ENCODE peak calls at places on chromosomes 16 and 17, in five cellular contexts. R, L, P, T and H are unnamed samples.
A peak's percentile ranks its signal among the peaks of the same experiment; 100 is the strongest.

GRCh38 chr17:57288753-57289121 is 32.4 kb downstream of the MSI2 start:
- DNase-seq in R (no peak), L (no peak), P (no peak), T (no peak), H (no peak)

GRCh38 chr17:34741967-34742366 is 162.6 kb downstream of the TMEM132E start:
- DNase-seq in R (no peak), L (no peak), P (no peak), T (no peak), H (no peak)

GRCh38 chr17:48259710-48260291 is 152.2 kb downstream of the SNX11 start:
- DNase-seq in R (peak; percentile 41), L (no peak), P (no peak), T (peak; percentile 16), H (no peak)

GRCh38 chr17:45873728-45874127 is 20.6 kb upstream of the MAPT start:
- DNase-seq in R (no peak), L (no peak), P (no peak), T (no peak), H (peak; percentile 30)

GRCh38 chr16:57128787-57129389 is 36.5 kb downstream of the CPNE2 start:
- DNase-seq in R (no peak), L (no peak), P (no peak), T (no peak), H (no peak)

GRCh38 chr16:2163211-2163881 is 7.8 kb downstream of the TRAF7 start:
- DNase-seq in R (no peak), L (no peak), P (no peak), T (peak; percentile 24), H (no peak)

GRCh38 chr16:84929421-84930297 is 81.7 kb downstream of the ZDHHC7 start:
- DNase-seq in R (no peak), L (no peak), P (no peak), T (no peak), H (no peak)

GRCh38 chr17:40346061-40346767 is 18.3 kb downstream of the GJD3 start:
- DNase-seq in R (no peak), L (no peak), P (peak; percentile 32), T (peak; percentile 54), H (no peak)

GRCh38 chr17:39926588-39927100 is 757 bp downstream of the ORMDL3 start:
- DNase-seq in R (peak; percentile 72), L (no peak), P (peak; percentile 58), T (peak; percentile 18), H (peak; percentile 41)

GRCh38 chr17:57247261-57247660 is 9.1 kb upstream of the MSI2 start:
- DNase-seq in R (no peak), L (no peak), P (no peak), T (no peak), H (no peak)

GRCh38 chr17:60524463-60525346 is 1.3 kb downstream of the APPBP2 start:
- DNase-seq in R (peak; percentile 5), L (no peak), P (no peak), T (peak; percentile 23), H (no peak)

GRCh38 chr17:45353047-45353446 is 36.2 kb upstream of the MAP3K14 start:
- DNase-seq in R (no peak), L (no peak), P (no peak), T (no peak), H (no peak)

GRCh38 chr16:78437352-78437968 is 338.0 kb downstream of the WWOX start:
- DNase-seq in R (peak; percentile 38), L (peak; percentile 45), P (peak; percentile 47), T (no peak), H (peak; percentile 59)

GRCh38 chr17:50603340-50603739 is 31.3 kb upstream of the ABCC3 start:
- DNase-seq in R (peak; percentile 30), L (no peak), P (peak; percentile 53), T (no peak), H (no peak)

GRCh38 chr17:32523017-32523680 is 36.4 kb downstream of the CDK5R1 start:
- DNase-seq in R (peak; percentile 85), L (no peak), P (no peak), T (no peak), H (no peak)

GRCh38 chr16:49986351-49987124 is 38.5 kb upstream of the CNEP1R1 start:
- DNase-seq in R (no peak), L (no peak), P (no peak), T (peak; percentile 49), H (no peak)

GRCh38 chr17:31378638-31379037 is 12.8 kb upstream of the RAB11FIP4 start:
- DNase-seq in R (no peak), L (no peak), P (no peak), T (no peak), H (no peak)

GRCh38 chr17:79748296-79749099 is 17.8 kb downstream of the ENPP7 start:
- DNase-seq in R (no peak), L (no peak), P (no peak), T (no peak), H (peak; percentile 37)

GRCh38 chr17:18919963-18920362 is 32.0 kb upstream of the SLC5A10 start:
- DNase-seq in R (no peak), L (no peak), P (no peak), T (no peak), H (no peak)

GRCh38 chr17:38799501-38800236 is at the start of gene PIP4K2B:
- DNase-seq in R (peak; percentile 97), L (peak; percentile 93), P (peak; percentile 97), T (peak; percentile 99), H (peak; percentile 95)

GRCh38 chr17:68511671-68512246 is 471 bp upstream of the PRKAR1A start:
- DNase-seq in R (peak; percentile 88), L (peak; percentile 72), P (peak; percentile 78), T (peak; percentile 73), H (peak; percentile 86)

GRCh38 chr17:60102632-60103047 is 23.9 kb upstream of the HEATR6 start:
- DNase-seq in R (peak; percentile 26), L (no peak), P (no peak), T (peak; percentile 61), H (no peak)

GRCh38 chr17:28501421-28502284 is 4.5 kb upstream of the FOXN1 start:
- DNase-seq in R (no peak), L (no peak), P (no peak), T (no peak), H (no peak)

GRCh38 chr17:35684046-35684802 is 47.2 kb upstream of the RASL10B start:
- DNase-seq in R (no peak), L (no peak), P (no peak), T (peak; percentile 90), H (no peak)

GRCh38 chr16:12327971-12328726 is 351.6 kb downstream of the SNX29 start:
- DNase-seq in R (no peak), L (no peak), P (no peak), T (no peak), H (no peak)

GRCh38 chr17:40121191-40121885 is 433 bp upstream of the MSL1 start:
- DNase-seq in R (peak; percentile 51), L (peak; percentile 46), P (no peak), T (peak; percentile 51), H (no peak)

GRCh38 chr17:59357929-59358328 is 26.5 kb downstream of the YPEL2 start:
- DNase-seq in R (no peak), L (no peak), P (no peak), T (peak; percentile 86), H (no peak)

GRCh38 chr16:24692854-24693253 is 36.6 kb upstream of the TNRC6A start:
- DNase-seq in R (no peak), L (no peak), P (no peak), T (no peak), H (no peak)

GRCh38 chr16:14202697-14203096 is 131.6 kb downstream of the MRTFB start:
- DNase-seq in R (no peak), L (no peak), P (no peak), T (peak; percentile 27), H (no peak)

GRCh38 chr17:59223813-59224212 is 3.5 kb downstream of the GDPD1 start:
- DNase-seq in R (no peak), L (no peak), P (no peak), T (no peak), H (no peak)

GRCh38 chr17:15431201-15431600 is 36.2 kb downstream of the CDRT4 start:
- DNase-seq in R (no peak), L (no peak), P (no peak), T (no peak), H (no peak)

GRCh38 chr17:7988750-7989178 is 13.7 kb upstream of the GUCY2D start:
- DNase-seq in R (peak; percentile 93), L (peak; percentile 60), P (no peak), T (peak; percentile 76), H (peak; percentile 56)

GRCh38 chr17:43453331-43453812 is 30.4 kb upstream of the DHX8 start:
- DNase-seq in R (no peak), L (no peak), P (no peak), T (no peak), H (no peak)

GRCh38 chr16:65195998-65196397 is 74.1 kb upstream of the CDH11 start:
- DNase-seq in R (no peak), L (no peak), P (no peak), T (peak; percentile 16), H (no peak)
- TF ChIP-seq CTCF in R (no peak), L (no peak), P (no peak), T (no peak), H (no peak)

DNA sequence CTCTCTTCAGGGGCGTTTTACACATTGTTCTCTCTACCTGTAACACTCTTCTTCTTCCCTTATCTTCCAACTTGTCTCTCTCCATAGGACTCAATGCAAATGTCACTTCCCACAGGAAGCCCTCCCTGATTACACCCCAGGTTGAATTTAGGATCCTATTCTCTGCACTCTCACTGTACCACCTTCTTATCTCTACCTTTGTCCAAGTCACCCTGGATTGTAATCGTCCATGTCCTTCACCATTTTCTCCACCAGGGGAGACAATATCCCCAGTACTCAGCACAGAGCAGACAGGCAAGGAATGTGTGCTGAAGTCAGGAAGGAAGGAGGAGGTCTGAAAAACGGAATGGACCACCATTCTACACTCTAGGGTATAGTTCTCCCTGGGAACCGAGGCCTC is 14.1 kb downstream of the C16orf82 start:
- DNase-seq in R (peak; percentile 12), L (no peak), P (peak; percentile 37), T (no peak), H (no peak)
- TF ChIP-seq CTCF in R (peak; percentile 67), L (peak; percentile 56), P (peak; percentile 18), T (peak; percentile 39), H (peak; percentile 39)

DNA sequence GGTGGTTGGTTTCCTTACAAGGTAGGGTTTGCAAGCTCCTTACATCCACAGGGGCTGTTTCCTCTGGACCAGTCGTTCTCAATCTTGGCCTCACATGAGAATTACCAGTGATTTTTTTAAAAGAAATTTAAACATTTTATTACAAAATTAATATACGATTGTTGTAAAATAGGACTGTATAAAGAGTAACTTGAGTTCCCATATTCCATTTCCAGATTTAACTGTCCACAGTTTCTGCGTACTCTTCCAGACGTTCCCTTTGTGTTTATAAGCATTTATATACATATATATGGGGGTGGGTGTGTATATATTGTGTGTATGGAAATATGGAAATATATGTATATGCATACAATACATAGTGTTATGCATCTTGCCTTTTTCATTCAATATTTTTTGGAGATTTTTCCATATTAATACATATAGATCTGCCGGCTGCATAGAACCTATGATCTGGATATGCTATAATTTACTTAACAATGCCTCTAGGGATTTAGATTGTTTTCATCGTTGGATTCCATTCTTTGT is 31.5 kb downstream of the HLF start:
- DNase-seq in R (no peak), L (no peak), P (no peak), T (no peak), H (no peak)
- TF ChIP-seq CTCF in R (peak; percentile 57), L (no peak), P (no peak), T (no peak), H (no peak)

DNA sequence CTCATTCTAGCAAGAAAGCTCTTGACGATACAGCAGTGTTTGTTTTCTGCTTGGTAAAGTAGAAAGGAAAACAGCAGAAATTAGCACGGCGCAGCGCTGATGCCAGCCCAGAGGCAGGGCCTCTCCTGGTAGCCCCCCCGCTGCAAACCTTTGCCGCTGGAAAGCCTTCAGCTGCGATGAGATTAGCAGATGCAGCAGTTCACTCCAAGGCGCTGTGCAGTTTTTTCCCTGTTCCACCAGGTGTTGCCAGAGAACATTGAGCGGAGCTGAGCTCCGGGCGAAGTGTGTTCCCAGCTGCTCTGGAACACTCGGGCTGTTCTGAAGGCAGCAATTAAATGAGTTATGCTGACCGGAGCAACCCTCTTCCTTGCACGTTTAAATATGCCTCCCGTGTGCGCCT is 72.5 kb downstream of the RBFOX1 start:
- DNase-seq in R (no peak), L (no peak), P (no peak), T (no peak), H (peak; percentile 51)
- TF ChIP-seq CTCF in R (no peak), L (peak; percentile 55), P (no peak), T (no peak), H (peak; percentile 52)